ENCODE peak calls at places on chromosomes 5 and 9, in ten cellular contexts. N is HepG2; Q is SK-N-SH; G is GM23248; M is neuronal stem cell; L is H1; W is fibroblast of lung; B is effector memory CD4-positive, alpha-beta T cell; F is NT2/D1; H is GM23338. J is an unnamed sample.

GRCh38 chr5:10801931-10802674 is 41.1 kb upstream of the DAP start:
- DNase-seq in Q (no peak), B (no peak), F (no peak), W (no peak), H (peak; percentile 12), G (no peak), N (no peak), L (no peak), M (peak; percentile 9), J (no peak)

GRCh38 chr5:36202521-36202961 is 39.2 kb downstream of the NADK2 start:
- DNase-seq in W (peak; percentile 85), G (peak; percentile 41), L (no peak), M (no peak), F (no peak), H (no peak), N (no peak), B (no peak), Q (no peak), J (no peak)

GRCh38 chr9:89421595-89421994 is 76.3 kb downstream of the SEMA4D start:
- DNase-seq in W (peak; percentile 71), G (peak; percentile 22), H (no peak), L (no peak), F (no peak), N (no peak), Q (no peak), B (no peak), M (no peak), J (no peak)

GRCh38 chr5:132591140-132591539 is 34.4 kb downstream of the RAD50 start:
- DNase-seq in G (peak; percentile 19), N (no peak), H (no peak), L (no peak), B (no peak), M (no peak), F (no peak), W (peak; percentile 15), Q (peak; percentile 4), J (no peak)

GRCh38 chr9:84375954-84376353 is 35.4 kb upstream of the SLC28A3 start:
- DNase-seq in G (no peak), N (no peak), W (no peak), B (no peak), F (no peak), M (no peak), L (no peak), Q (peak; percentile 36), H (no peak), J (no peak)

GRCh38 chr9:131739192-131739961 is 499 bp downstream of the RAPGEF1 start:
- DNase-seq in G (peak; percentile 79), H (peak; percentile 57), N (no peak), L (peak; percentile 71), M (peak; percentile 14), W (peak; percentile 28), F (no peak), Q (peak; percentile 88), B (no peak), J (peak; percentile 86)

GRCh38 chr5:7869474-7870136 is 657 bp downstream of the MTRR start:
- DNase-seq in F (no peak), Q (peak; percentile 63), L (no peak), W (no peak), B (no peak), G (peak; percentile 69), N (no peak), H (peak; percentile 19), M (no peak), J (no peak)

GRCh38 chr9:8732367-8733075 is 932.9 kb upstream of the DMAC1 start:
- DNase-seq in L (no peak), M (no peak), N (no peak), B (no peak), G (no peak), H (no peak), W (no peak), Q (no peak), F (no peak), J (no peak)

GRCh38 chr5:179304466-179304865 is 40.8 kb downstream of the ADAMTS2 start:
- DNase-seq in F (no peak), Q (no peak), L (no peak), G (peak; percentile 98), M (no peak), B (no peak), N (no peak), W (peak; percentile 84), H (no peak), J (no peak)

GRCh38 chr5:139974661-139975060 is 68.4 kb downstream of the NRG2 start:
- DNase-seq in L (peak; percentile 52), F (no peak), M (no peak), G (no peak), Q (no peak), B (no peak), H (peak; percentile 66), W (no peak), N (no peak), J (no peak)

GRCh38 chr5:55572011-55572410 is 37.2 kb upstream of the PLPP1 start:
- DNase-seq in L (peak; percentile 43), F (no peak), B (no peak), M (no peak), H (no peak), G (no peak), Q (no peak), N (peak; percentile 30), W (no peak), J (no peak)

GRCh38 chr5:1381370-1382247 is 36.7 kb upstream of the CLPTM1L start:
- DNase-seq in H (no peak), B (no peak), L (no peak), N (no peak), W (no peak), G (no peak), Q (no peak), F (no peak), M (no peak), J (no peak)

GRCh38 chr5:1380910-1381309 is 36.0 kb upstream of the CLPTM1L start:
- DNase-seq in N (no peak), W (no peak), B (no peak), Q (no peak), M (no peak), F (no peak), H (no peak), L (no peak), G (peak; percentile 42), J (peak; percentile 71)

GRCh38 chr5:1383886-1384401 is 39.0 kb upstream of the CLPTM1L start:
- DNase-seq in W (no peak), L (no peak), M (no peak), F (no peak), H (no peak), G (no peak), Q (no peak), B (no peak), N (no peak), J (no peak)

GRCh38 chr5:1383344-1383743 is 38.4 kb upstream of the CLPTM1L start:
- DNase-seq in B (no peak), Q (no peak), N (no peak), G (no peak), M (no peak), F (no peak), H (no peak), L (no peak), W (no peak), J (no peak)

DNA sequence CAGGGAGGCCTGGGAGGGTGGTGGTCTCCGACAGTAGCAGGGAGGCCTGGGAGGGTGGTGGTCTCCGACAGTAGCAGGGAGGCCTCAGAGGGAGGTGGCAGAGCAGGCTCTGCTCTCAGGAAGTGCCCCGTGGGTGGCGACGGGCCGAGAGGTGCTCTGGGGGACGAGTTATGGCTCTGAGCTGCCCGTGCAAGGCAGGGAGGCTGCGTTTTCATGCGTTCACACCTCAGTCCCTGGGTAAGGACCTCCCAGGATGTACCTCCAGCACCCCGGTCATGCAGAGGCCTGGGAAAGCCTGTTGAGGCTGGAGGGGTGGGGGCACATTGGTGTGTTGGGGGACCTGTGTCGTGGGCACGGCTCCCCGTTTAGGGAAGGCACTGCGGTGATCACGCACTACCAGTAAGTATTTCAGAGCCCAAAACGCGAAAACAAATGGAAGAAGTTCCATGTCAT is 37.4 kb upstream of the CLPTM1L start:
- DNase-seq in Q (no peak), N (no peak), H (no peak), M (no peak), G (no peak), B (no peak), L (no peak), F (no peak), W (no peak), J (no peak)
- H3K27me3 ChIP-seq in Q (peaks cover 26% of the 10 kb centered on the region), N (peaks cover 21% of the 10 kb centered on the region), H (peaks cover 13% of the 10 kb centered on the region), M (peaks cover 50% of the 10 kb centered on the region), G (peaks cover 22% of the 10 kb centered on the region), B (no peaks in the 10 kb centered on the region), L (peaks cover 45% of the 10 kb centered on the region), F (peaks cover 73% of the 10 kb centered on the region), W (peaks cover 11% of the 10 kb centered on the region), J (no peaks in the 10 kb centered on the region)

GRCh38 chr9:136050266-136050705 is 44.8 kb downstream of the NACC2 start:
- DNase-seq in N (no peak), W (no peak), L (peak; percentile 70), B (no peak), H (peak; percentile 44), G (no peak), F (no peak), Q (no peak), M (no peak), J (no peak)
- H3K4me3 ChIP-seq in N (no peak overlapping the region), W (no peak overlapping the region), L (peak overlapping the region; percentile 72), B (no peak overlapping the region), H (peak overlapping the region; percentile 78), G (no peak overlapping the region), F (peak overlapping the region; percentile 87), Q (peak overlapping the region; percentile 65), M (no peak overlapping the region), J (no peak overlapping the region)

GRCh38 chr5:150017606-150018005 is 17.1 kb downstream of the HMGXB3 start:
- DNase-seq in F (no peak), W (peak; percentile 48), N (no peak), B (no peak), Q (no peak), H (no peak), L (no peak), G (peak; percentile 60), M (no peak), J (no peak)
- H3K36me3 ChIP-seq in F (peaks cover 69% of the 10 kb centered on the region), W (peaks cover 18% of the 10 kb centered on the region), N (peaks cover 38% of the 10 kb centered on the region), B (peaks cover 65% of the 10 kb centered on the region), Q (peaks cover 67% of the 10 kb centered on the region), H (peaks cover 53% of the 10 kb centered on the region), L (peaks cover 57% of the 10 kb centered on the region), G (peaks cover 76% of the 10 kb centered on the region), M (peaks cover 31% of the 10 kb centered on the region), J (peaks cover 8% of the 10 kb centered on the region)

DNA sequence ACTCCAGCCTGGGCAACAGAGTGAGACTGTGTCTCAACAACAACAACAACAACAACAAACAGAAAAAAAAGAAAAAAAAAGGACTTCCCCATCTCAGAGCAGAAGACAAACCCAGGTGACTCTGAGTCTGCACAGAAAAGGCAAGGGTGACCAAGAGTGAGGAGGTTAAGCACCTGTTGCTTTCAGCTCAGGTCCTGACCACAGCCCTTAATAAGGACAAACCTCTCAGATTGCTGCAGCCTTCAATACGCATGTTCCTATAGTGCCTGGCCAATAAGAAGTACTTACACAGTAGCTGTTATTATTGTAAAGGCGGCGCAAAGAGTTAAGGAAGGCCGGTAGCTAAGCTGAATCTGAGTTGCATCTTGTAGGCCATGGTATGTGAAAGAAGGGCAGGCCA is 102.3 kb upstream of the MSX2 start:
- DNase-seq in H (no peak), G (no peak), M (no peak), W (no peak), N (no peak), F (no peak), Q (no peak), B (no peak), L (no peak), J (no peak)
- H3K27me3 ChIP-seq in H (no peaks in the 10 kb centered on the region), G (peaks cover 3% of the 10 kb centered on the region), M (no peaks in the 10 kb centered on the region), W (no peaks in the 10 kb centered on the region), N (no peaks in the 10 kb centered on the region), F (peaks cover 6% of the 10 kb centered on the region), Q (no peaks in the 10 kb centered on the region), B (no peaks in the 10 kb centered on the region), L (no peaks in the 10 kb centered on the region), J (no peaks in the 10 kb centered on the region)

GRCh38 chr5:180352976-180353225 is 235 bp downstream of the GFPT2 start:
- DNase-seq in N (no peak), W (no peak), H (no peak), L (no peak), M (no peak), Q (no peak), G (no peak), B (no peak), F (no peak), J (no peak)
- H3K4me3 ChIP-seq in N (peak overlapping the region; percentile 71), W (peak overlapping the region; percentile 55), H (peak overlapping the region; percentile 89), L (peak overlapping the region; percentile 97), M (peak overlapping the region; percentile 87), Q (peak overlapping the region; percentile 55), G (peak overlapping the region; percentile 79), B (peak overlapping the region; percentile 59), F (peak overlapping the region; percentile 89), J (peak overlapping the region; percentile 85)

J was measured in aorta.